ENCODE peak calls at places on chromosomes 7 and 10, in seven cellular contexts. E, P, O, V, A, W and J are unnamed samples.

GRCh38 chr7:50358808-50359207 is 54.3 kb downstream of the IKZF1 start:
- DNase-seq in E (no peak), P (no peak), O (no peak), V (no peak), A (no peak), W (no peak), J (no peak)

GRCh38 chr7:94509879-94510581 is 421 bp downstream of the CASD1 start:
- DNase-seq in E (no peak), P (peak), O (peak), V (peak), A (peak), W (peak), J (peak)

GRCh38 chr7:68245688-68246087 is 1249.1 kb downstream of the TYW1 start:
- DNase-seq in E (no peak), P (no peak), O (no peak), V (no peak), A (no peak), W (no peak), J (no peak)

GRCh38 chr7:53811555-53812079 is 730.6 kb upstream of the VSTM2A start:
- DNase-seq in E (no peak), P (no peak), O (no peak), V (no peak), A (peak), W (no peak), J (peak)

GRCh38 chr10:80411681-80412230 is 3.4 kb downstream of the PRXL2A start:
- DNase-seq in E (no peak), P (no peak), O (no peak), V (no peak), A (no peak), W (no peak), J (no peak)

GRCh38 chr7:25624001-25624400 is 395.7 kb upstream of the NPVF start:
- DNase-seq in E (no peak), P (no peak), O (no peak), V (no peak), A (no peak), W (no peak), J (no peak)

GRCh38 chr7:121107923-121108498 is 119.5 kb downstream of the CPED1 start:
- DNase-seq in E (no peak), P (no peak), O (no peak), V (no peak), A (peak), W (peak), J (peak)

GRCh38 chr10:115957010-115957395 is 316.0 kb downstream of the GFRA1 start:
- DNase-seq in E (no peak), P (no peak), O (no peak), V (no peak), A (no peak), W (no peak), J (no peak)

GRCh38 chr10:23344251-23344841 is at the start of gene C10orf67:
- DNase-seq in E (no peak), P (peak), O (no peak), V (peak), A (no peak), W (no peak), J (no peak)

GRCh38 chr7:139595806-139596205 is 72.3 kb downstream of the CLEC2L start:
- DNase-seq in E (no peak), P (no peak), O (no peak), V (no peak), A (no peak), W (no peak), J (no peak)

GRCh38 chr10:500876-501275 is 188.6 kb downstream of the DIP2C start:
- DNase-seq in E (no peak), P (no peak), O (no peak), V (no peak), A (no peak), W (no peak), J (no peak)

GRCh38 chr10:88156341-88156740 is 292.9 kb downstream of the PTEN start:
- DNase-seq in E (peak), P (no peak), O (no peak), V (no peak), A (no peak), W (no peak), J (no peak)